ENCODE peak calls at places on chromosomes 2 and 18, in four cellular contexts. X is stimulated activated CD4-positive, alpha-beta T cell treated with anti-CD3 and anti-CD28 coated beads, Interleukin-15, amount 100 ng/mL, for 24 hours; E is AG04450; K is H54. M is an unnamed sample.

GRCh38 chr2:65199891-65200290 is 27.7 kb upstream of the ACTR2 start:
- DNase-seq in X (no peak), E (no peak), K (no peak), M (no peak)

GRCh38 chr2:198347936-198348335 is 543.5 kb downstream of the PLCL1 start:
- DNase-seq in X (no peak), E (no peak), K (no peak), M (no peak)

GRCh38 chr18:59376351-59376935 is 17.4 kb upstream of the LMAN1 start:
- DNase-seq in X (no peak), E (no peak), K (no peak), M (peak; percentile 72)

GRCh38 chr2:174740718-174741117 is 23.6 kb downstream of the CHRNA1 start:
- DNase-seq in X (no peak), E (no peak), K (no peak), M (no peak)

GRCh38 chr2:22124003-22124402 is 1000.2 kb downstream of the TDRD15 start:
- DNase-seq in X (no peak), E (no peak), K (no peak), M (no peak)

GRCh38 chr2:154758871-154759270 is 60.4 kb downstream of the KCNJ3 start:
- DNase-seq in X (no peak), E (no peak), K (no peak), M (no peak)

GRCh38 chr2:15169326-15170038 is 391.7 kb downstream of the NBAS start:
- DNase-seq in X (no peak), E (peak; percentile 91), K (peak; percentile 79), M (peak; percentile 92)

GRCh38 chr2:230692760-230693159 is 19.9 kb upstream of the CAB39 start:
- DNase-seq in X (no peak), E (no peak), K (no peak), M (no peak)

GRCh38 chr2:165746501-165746900 is 47.5 kb downstream of the GALNT3 start:
- DNase-seq in X (no peak), E (no peak), K (no peak), M (no peak)

GRCh38 chr18:58670561-58671121 is 624 bp upstream of the MALT1 start:
- DNase-seq in X (no peak), E (no peak), K (peak; percentile 13), M (no peak)

GRCh38 chr2:61536086-61536722 is 2.0 kb downstream of the XPO1 start:
- DNase-seq in X (peak; percentile 15), E (no peak), K (peak; percentile 5), M (no peak)

GRCh38 chr2:219851801-219852481 is 224.5 kb downstream of the SLC4A3 start:
- DNase-seq in X (no peak), E (no peak), K (peak; percentile 84), M (peak; percentile 39)

GRCh38 chr2:7701807-7702206 is 784.6 kb downstream of the RNF144A start:
- DNase-seq in X (no peak), E (no peak), K (no peak), M (no peak)

GRCh38 chr2:164560181-164560792 is 61.0 kb downstream of the GRB14 start:
- DNase-seq in X (no peak), E (no peak), K (no peak), M (no peak)

GRCh38 chr2:128770143-128771080 is 451.7 kb upstream of the HS6ST1 start:
- DNase-seq in X (no peak), E (no peak), K (no peak), M (no peak)

GRCh38 chr2:119478188-119479065 is 45.9 kb downstream of the SCTR start:
- DNase-seq in X (no peak), E (no peak), K (no peak), M (no peak)

GRCh38 chr18:31667185-31667584 is 17.2 kb downstream of the B4GALT6 start:
- DNase-seq in X (no peak), E (no peak), K (no peak), M (no peak)

GRCh38 chr2:160224060-160224459 is 24.0 kb upstream of the ITGB6 start:
- DNase-seq in X (peak; percentile 53), E (peak; percentile 71), K (peak; percentile 62), M (peak; percentile 98)

GRCh38 chr2:159285929-159286708 is at the start of gene WDSUB1:
- DNase-seq in X (peak; percentile 54), E (no peak), K (peak; percentile 37), M (peak; percentile 53)

M was measured in retinal pigment epithelial cell.